ENCODE peak calls at places on chromosomes 1 and 21, in four cellular contexts. One of them, this sample, is unnamed.

GRCh38 chr1:79322511-79323027 is 316.0 kb upstream of the ADGRL4 start:
- DNase-seq in Panc1: no peak
- DNase-seq in GM23338: no peak
- DNase-seq in heart left ventricle: no peak
- DNase-seq in this sample: no peak

GRCh38 chr1:201480231-201481003 is 11.4 kb upstream of the PHLDA3 start:
- DNase-seq in Panc1: no peak
- DNase-seq in heart left ventricle: peak
- DNase-seq in GM23338: peak
- DNase-seq in this sample: peak

GRCh38 chr1:245263701-245264100 is 108.9 kb downstream of the KIF26B start:
- DNase-seq in heart left ventricle: no peak
- DNase-seq in Panc1: no peak
- DNase-seq in GM23338: no peak
- DNase-seq in this sample: no peak

GRCh38 chr21:25515484-25516405 is 91.5 kb downstream of the MRPL39 start:
- DNase-seq in GM23338: peak
- DNase-seq in Panc1: no peak
- DNase-seq in heart left ventricle: no peak
- DNase-seq in this sample: no peak

GRCh38 chr1:17276568-17276967 is 27.7 kb downstream of the PADI3 start:
- DNase-seq in heart left ventricle: no peak
- DNase-seq in GM23338: no peak
- DNase-seq in Panc1: no peak
- DNase-seq in this sample: peak

GRCh38 chr1:95245029-95245428 is 11.0 kb downstream of the RWDD3 start:
- DNase-seq in heart left ventricle: no peak
- DNase-seq in GM23338: no peak
- DNase-seq in Panc1: no peak
- DNase-seq in this sample: no peak

GRCh38 chr1:87410771-87411170 is 82.1 kb downstream of the LMO4 start:
- DNase-seq in heart left ventricle: peak
- DNase-seq in Panc1: no peak
- DNase-seq in GM23338: no peak
- DNase-seq in this sample: no peak

GRCh38 chr1:117336087-117336817 is 31.0 kb upstream of the MAN1A2 start:
- DNase-seq in Panc1: no peak
- DNase-seq in heart left ventricle: no peak
- DNase-seq in GM23338: no peak
- DNase-seq in this sample: no peak

GRCh38 chr1:155646307-155646706 is 36.3 kb downstream of the MSTO1 start:
- DNase-seq in heart left ventricle: no peak
- DNase-seq in GM23338: no peak
- DNase-seq in Panc1: no peak
- DNase-seq in this sample: no peak

GRCh38 chr1:217953922-217954321 is 322.8 kb downstream of the SPATA17 start:
- DNase-seq in heart left ventricle: no peak
- DNase-seq in Panc1: no peak
- DNase-seq in GM23338: no peak
- DNase-seq in this sample: no peak

GRCh38 chr1:202247837-202248795 is 54.5 kb downstream of the LGR6 start:
- DNase-seq in Panc1: no peak
- DNase-seq in GM23338: peak
- DNase-seq in heart left ventricle: no peak
- DNase-seq in this sample: peak

GRCh38 chr1:67789551-67789950 is 43.7 kb downstream of the GNG12 start:
- DNase-seq in GM23338: no peak
- DNase-seq in heart left ventricle: no peak
- DNase-seq in Panc1: no peak
- DNase-seq in this sample: no peak

GRCh38 chr1:50371749-50372148 is 51.5 kb downstream of the DMRTA2 start:
- DNase-seq in GM23338: peak
- DNase-seq in Panc1: no peak
- DNase-seq in heart left ventricle: no peak
- DNase-seq in this sample: no peak

GRCh38 chr21:39373634-39374033 is 24.7 kb upstream of the HMGN1 start:
- DNase-seq in GM23338: peak
- DNase-seq in Panc1: no peak
- DNase-seq in heart left ventricle: no peak
- DNase-seq in this sample: no peak

GRCh38 chr1:205077158-205077933 is 6.9 kb downstream of the TMEM81 start:
- DNase-seq in heart left ventricle: no peak
- DNase-seq in Panc1: no peak
- DNase-seq in GM23338: no peak
- DNase-seq in this sample: no peak

GRCh38 chr21:45954271-45954670 is 27.3 kb upstream of the COL6A1 start:
- DNase-seq in heart left ventricle: no peak
- DNase-seq in Panc1: no peak
- DNase-seq in GM23338: peak
- DNase-seq in this sample: no peak

GRCh38 chr1:234868296-234869147 is 258.5 kb upstream of the IRF2BP2 start:
- DNase-seq in GM23338: no peak
- DNase-seq in Panc1: no peak
- DNase-seq in heart left ventricle: no peak
- DNase-seq in this sample: peak

GRCh38 chr1:55214903-55215193 is 316 bp downstream of the USP24 start:
- DNase-seq in GM23338: peak
- DNase-seq in heart left ventricle: peak
- DNase-seq in Panc1: no peak
- DNase-seq in this sample: peak

GRCh38 chr1:220983877-220984635 is 104.8 kb downstream of the HLX start:
- DNase-seq in GM23338: peak
- DNase-seq in Panc1: no peak
- DNase-seq in heart left ventricle: no peak
- DNase-seq in this sample: no peak

GRCh38 chr1:231806623-231807470 is 180.3 kb downstream of the DISC1 start:
- DNase-seq in heart left ventricle: peak
- DNase-seq in GM23338: peak
- DNase-seq in Panc1: no peak
- DNase-seq in this sample: peak

GRCh38 chr1:93817819-93818569 is 61.0 kb downstream of the DNTTIP2 start:
- DNase-seq in GM23338: no peak
- DNase-seq in Panc1: no peak
- DNase-seq in heart left ventricle: no peak
- DNase-seq in this sample: peak

GRCh38 chr1:186474208-186474607 is 13.3 kb upstream of the PDC start:
- DNase-seq in GM23338: no peak
- DNase-seq in Panc1: no peak
- DNase-seq in heart left ventricle: no peak
- DNase-seq in this sample: no peak

GRCh38 chr1:99603699-99604595 is 42.0 kb upstream of the PALMD start:
- DNase-seq in Panc1: no peak
- DNase-seq in heart left ventricle: no peak
- DNase-seq in GM23338: no peak
- DNase-seq in this sample: no peak

GRCh38 chr1:152164542-152165136 is 5.6 kb upstream of the RPTN start:
- DNase-seq in heart left ventricle: no peak
- DNase-seq in Panc1: no peak
- DNase-seq in GM23338: no peak
- DNase-seq in this sample: no peak

GRCh38 chr21:24727803-24728425 is 879.4 kb downstream of the MRPL39 start:
- DNase-seq in heart left ventricle: no peak
- DNase-seq in GM23338: peak
- DNase-seq in Panc1: no peak
- DNase-seq in this sample: no peak

GRCh38 chr1:99754697-99755096 is 11.7 kb downstream of the FRRS1 start:
- DNase-seq in heart left ventricle: no peak
- DNase-seq in GM23338: no peak
- DNase-seq in Panc1: no peak
- DNase-seq in this sample: no peak

GRCh38 chr1:208652300-208653160 is 408.3 kb upstream of the PLXNA2 start:
- DNase-seq in GM23338: peak
- DNase-seq in Panc1: peak
- DNase-seq in heart left ventricle: no peak
- DNase-seq in this sample: peak

GRCh38 chr1:159866905-159867304 is 4.4 kb upstream of the VSIG8 start:
- DNase-seq in heart left ventricle: no peak
- DNase-seq in Panc1: no peak
- DNase-seq in GM23338: no peak
- DNase-seq in this sample: no peak

GRCh38 chr1:205450448-205450847 is 5.4 kb downstream of the BLACAT1 start:
- DNase-seq in heart left ventricle: no peak
- DNase-seq in GM23338: peak
- DNase-seq in Panc1: no peak
- DNase-seq in this sample: no peak

GRCh38 chr21:32083175-32083574 is 195.7 kb downstream of the MIS18A start:
- DNase-seq in Panc1: no peak
- DNase-seq in heart left ventricle: no peak
- DNase-seq in GM23338: no peak
- DNase-seq in this sample: no peak

GRCh38 chr1:91877574-91878208 is 8.3 kb downstream of the TGFBR3 start:
- DNase-seq in Panc1: no peak
- DNase-seq in heart left ventricle: no peak
- DNase-seq in GM23338: no peak
- DNase-seq in this sample: no peak

GRCh38 chr1:42766723-42767509 is at the start of the genes C1orf50 and P3H1:
- DNase-seq in Panc1: peak
- DNase-seq in heart left ventricle: peak
- DNase-seq in GM23338: peak
- DNase-seq in this sample: peak
- TF ChIP-seq CTCF in Panc1: no peak
- TF ChIP-seq CTCF in heart left ventricle: no peak
- TF ChIP-seq CTCF in GM23338: no peak
- TF ChIP-seq CTCF in this sample: no peak

GRCh38 chr1:2019162-2019542 is at the start of gene GABRD:
- DNase-seq in heart left ventricle: no peak
- DNase-seq in GM23338: peak
- DNase-seq in Panc1: no peak
- DNase-seq in this sample: no peak
- H3K4me3 ChIP-seq in heart left ventricle: peak
- H3K4me3 ChIP-seq in GM23338: peak
- H3K4me3 ChIP-seq in Panc1: peak
- H3K4me3 ChIP-seq in this sample: peak

DNA sequence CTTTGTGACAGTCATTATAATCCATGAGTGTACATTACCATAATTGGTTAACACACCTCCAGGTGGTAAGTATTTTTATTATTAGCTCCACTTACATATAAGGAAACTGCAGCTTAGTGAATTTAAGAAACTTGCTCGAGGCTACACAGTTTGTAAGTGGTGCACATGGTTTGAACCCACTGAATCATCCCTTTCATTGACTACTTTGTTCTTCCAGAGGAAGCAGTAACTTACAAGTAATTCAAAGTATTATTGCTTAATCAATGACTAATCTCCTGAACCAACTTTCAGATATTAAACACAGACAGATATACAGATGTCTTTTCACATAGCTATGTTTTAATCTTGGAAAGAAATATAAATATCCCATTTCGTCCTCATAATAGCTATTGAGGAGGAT is 18.7 kb upstream of the CLDN8 start:
- DNase-seq in GM23338: no peak
- DNase-seq in heart left ventricle: no peak
- DNase-seq in Panc1: no peak
- DNase-seq in this sample: no peak
- H3K27ac ChIP-seq in GM23338: no peak
- H3K27ac ChIP-seq in heart left ventricle: no peak
- H3K27ac ChIP-seq in Panc1: no peak
- H3K27ac ChIP-seq in this sample: no peak

GRCh38 chr21:16218682-16219343 is 489.0 kb downstream of the USP25 start:
- DNase-seq in Panc1: no peak
- DNase-seq in GM23338: no peak
- DNase-seq in heart left ventricle: no peak
- DNase-seq in this sample: no peak
- TF ChIP-seq CTCF in Panc1: no peak
- TF ChIP-seq CTCF in GM23338: no peak
- TF ChIP-seq CTCF in heart left ventricle: no peak
- TF ChIP-seq CTCF in this sample: no peak

DNA sequence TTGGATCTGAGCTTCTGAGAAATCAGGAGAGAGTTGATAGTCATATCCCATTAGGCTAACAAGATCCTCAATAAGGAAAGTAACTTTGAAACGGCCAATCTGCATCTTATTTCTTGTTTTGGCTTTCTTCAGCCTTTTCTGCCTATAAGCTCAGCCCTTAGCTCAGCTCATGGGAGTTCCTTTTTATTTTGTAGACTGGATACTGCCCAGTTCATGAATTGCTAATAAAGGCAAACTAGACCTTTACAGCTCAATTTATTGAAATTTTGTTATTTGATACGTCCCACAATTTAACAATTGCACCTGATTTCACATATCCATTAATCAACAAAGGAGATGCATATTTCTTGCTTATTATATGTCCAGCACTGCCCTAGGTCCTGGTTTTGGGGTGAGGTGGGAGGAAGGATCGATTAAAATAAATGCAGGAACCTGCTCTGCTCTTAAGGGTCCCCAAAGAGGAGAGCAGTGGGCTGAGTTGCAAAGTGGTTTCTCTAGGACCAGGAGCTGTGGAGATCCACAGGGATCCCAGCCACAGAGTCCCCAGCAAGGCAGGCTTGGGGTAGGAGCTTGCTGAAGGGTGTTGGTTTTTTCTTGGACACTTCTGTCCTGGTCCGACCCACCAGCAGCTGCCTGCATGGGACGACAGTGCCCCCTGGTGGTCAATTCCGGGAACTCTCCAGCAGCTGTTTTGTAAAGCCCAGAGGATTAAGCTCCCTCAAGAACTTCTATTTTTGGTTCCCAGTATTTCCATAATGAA is 22.9 kb downstream of the NENF start:
- DNase-seq in heart left ventricle: peak
- DNase-seq in GM23338: peak
- DNase-seq in Panc1: peak
- DNase-seq in this sample: peak
- H3K4me3 ChIP-seq in heart left ventricle: no peak
- H3K4me3 ChIP-seq in GM23338: no peak
- H3K4me3 ChIP-seq in Panc1: no peak
- H3K4me3 ChIP-seq in this sample: no peak

GRCh38 chr1:13619909-13620308 is 36.3 kb downstream of the PDPN start:
- DNase-seq in Panc1: no peak
- DNase-seq in heart left ventricle: no peak
- DNase-seq in GM23338: no peak
- DNase-seq in this sample: no peak
- H3K27ac ChIP-seq in Panc1: no peak
- H3K27ac ChIP-seq in heart left ventricle: no peak
- H3K27ac ChIP-seq in GM23338: no peak
- H3K27ac ChIP-seq in this sample: peak

GRCh38 chr21:26766826-26767325 is 78.3 kb downstream of the ADAMTS1 start:
- DNase-seq in GM23338: no peak
- DNase-seq in Panc1: no peak
- DNase-seq in heart left ventricle: no peak
- DNase-seq in this sample: no peak
- TF ChIP-seq CTCF in GM23338: no peak
- TF ChIP-seq CTCF in Panc1: no peak
- TF ChIP-seq CTCF in heart left ventricle: no peak
- TF ChIP-seq CTCF in this sample: no peak

DNA sequence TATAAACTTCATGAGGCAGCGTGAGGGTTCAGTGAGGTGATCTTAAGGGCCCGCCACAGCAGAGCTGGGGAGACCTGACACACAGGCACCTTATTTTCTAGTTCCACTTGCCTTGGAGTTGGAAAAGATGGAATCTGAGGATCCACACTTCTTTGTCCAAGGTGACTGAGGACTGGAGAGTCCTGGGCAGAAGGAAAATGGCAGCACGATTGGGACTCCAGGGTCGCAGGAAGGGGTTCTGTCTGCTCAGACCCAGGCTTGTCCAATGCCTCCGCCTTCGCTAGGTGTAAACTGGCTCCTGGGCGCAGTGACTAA is 1.3 kb downstream of the GALE start:
- DNase-seq in heart left ventricle: no peak
- DNase-seq in GM23338: no peak
- DNase-seq in Panc1: no peak
- DNase-seq in this sample: no peak
- H3K4me3 ChIP-seq in heart left ventricle: peak
- H3K4me3 ChIP-seq in GM23338: peak
- H3K4me3 ChIP-seq in Panc1: peak
- H3K4me3 ChIP-seq in this sample: no peak